ENCODE peak calls at places on chromosome 14, in six cellular contexts. One of them, this sample, is unnamed.

GRCh38 chr14:76676539-76676938 is 84.7 kb upstream of the VASH1 start:
- DNase-seq in GM12878: no peak
- DNase-seq in K562: no peak
- DNase-seq in SK-N-SH: no peak
- DNase-seq in HL-60: no peak
- DNase-seq in H1: no peak
- DNase-seq in this sample: no peak

GRCh38 chr14:31038521-31039166 is 12.5 kb upstream of the STRN3 start:
- DNase-seq in GM12878: no peak
- DNase-seq in K562: peak; percentile 78
- DNase-seq in SK-N-SH: peak; percentile 25
- DNase-seq in HL-60: no peak
- DNase-seq in H1: no peak
- DNase-seq in this sample: peak; percentile 82

GRCh38 chr14:68561531-68562007 is 231.3 kb downstream of the ZFP36L1 start:
- DNase-seq in GM12878: no peak
- DNase-seq in K562: no peak
- DNase-seq in SK-N-SH: no peak
- DNase-seq in HL-60: no peak
- DNase-seq in H1: no peak
- DNase-seq in this sample: peak; percentile 64

GRCh38 chr14:104080557-104081492 is 4.7 kb upstream of the ASPG start:
- DNase-seq in GM12878: no peak
- DNase-seq in K562: no peak
- DNase-seq in SK-N-SH: no peak
- DNase-seq in HL-60: no peak
- DNase-seq in H1: no peak
- DNase-seq in this sample: no peak

GRCh38 chr14:71905031-71905430 is 27.2 kb upstream of the RGS6 start:
- DNase-seq in GM12878: no peak
- DNase-seq in K562: no peak
- DNase-seq in SK-N-SH: no peak
- DNase-seq in HL-60: no peak
- DNase-seq in H1: no peak
- DNase-seq in this sample: no peak

GRCh38 chr14:49303952-49304516 is 282.1 kb downstream of the RPS29 start:
- DNase-seq in GM12878: no peak
- DNase-seq in K562: peak; percentile 2
- DNase-seq in SK-N-SH: no peak
- DNase-seq in HL-60: peak; percentile 6
- DNase-seq in H1: no peak
- DNase-seq in this sample: no peak

GRCh38 chr14:105376521-105377440 is 21.6 kb upstream of the TEX22 start:
- DNase-seq in GM12878: no peak
- DNase-seq in K562: peak; percentile 24
- DNase-seq in SK-N-SH: no peak
- DNase-seq in HL-60: no peak
- DNase-seq in H1: no peak
- DNase-seq in this sample: no peak

GRCh38 chr14:71620401-71620800 is 311.8 kb upstream of the RGS6 start:
- DNase-seq in GM12878: no peak
- DNase-seq in K562: no peak
- DNase-seq in SK-N-SH: no peak
- DNase-seq in HL-60: no peak
- DNase-seq in H1: no peak
- DNase-seq in this sample: no peak

GRCh38 chr14:68253878-68254528 is 434.4 kb downstream of the RAD51B start:
- DNase-seq in GM12878: no peak
- DNase-seq in K562: no peak
- DNase-seq in SK-N-SH: no peak
- DNase-seq in HL-60: no peak
- DNase-seq in H1: no peak
- DNase-seq in this sample: no peak

GRCh38 chr14:83860757-83861156 is 1669.2 kb upstream of the FLRT2 start:
- DNase-seq in GM12878: no peak
- DNase-seq in K562: no peak
- DNase-seq in SK-N-SH: no peak
- DNase-seq in HL-60: no peak
- DNase-seq in H1: no peak
- DNase-seq in this sample: no peak

GRCh38 chr14:23356036-23356435 is 3.3 kb upstream of the SLC22A17 start:
- DNase-seq in GM12878: no peak
- DNase-seq in K562: no peak
- DNase-seq in SK-N-SH: no peak
- DNase-seq in HL-60: no peak
- DNase-seq in H1: no peak
- DNase-seq in this sample: no peak
- TF ChIP-seq GABPA in GM12878: no peak
- TF ChIP-seq GABPA in K562: no peak
- TF ChIP-seq GABPA in SK-N-SH: no peak
- TF ChIP-seq GABPA in HL-60: no peak
- TF ChIP-seq GABPA in H1: no peak
- TF ChIP-seq GABPA in this sample: no peak

GRCh38 chr14:50813544-50813863 is 17.5 kb downstream of the NIN start:
- DNase-seq in GM12878: peak; percentile 38
- DNase-seq in K562: no peak
- DNase-seq in SK-N-SH: no peak
- DNase-seq in HL-60: peak; percentile 86
- DNase-seq in H1: no peak
- DNase-seq in this sample: no peak

GRCh38 chr14:50812856-50813543 is 18.0 kb downstream of the NIN start:
- DNase-seq in GM12878: no peak
- DNase-seq in K562: no peak
- DNase-seq in SK-N-SH: no peak
- DNase-seq in HL-60: peak; percentile 42
- DNase-seq in H1: no peak
- DNase-seq in this sample: no peak

GRCh38 chr14:50814161-50814560 is 16.8 kb downstream of the NIN start:
- DNase-seq in GM12878: no peak
- DNase-seq in K562: no peak
- DNase-seq in SK-N-SH: no peak
- DNase-seq in HL-60: no peak
- DNase-seq in H1: no peak
- DNase-seq in this sample: no peak

GRCh38 chr14:50808053-50808452 is 22.9 kb downstream of the NIN start:
- DNase-seq in GM12878: no peak
- DNase-seq in K562: no peak
- DNase-seq in SK-N-SH: no peak
- DNase-seq in HL-60: no peak
- DNase-seq in H1: no peak
- DNase-seq in this sample: no peak

GRCh38 chr14:50812180-50812579 is 18.8 kb downstream of the NIN start:
- DNase-seq in GM12878: no peak
- DNase-seq in K562: no peak
- DNase-seq in SK-N-SH: no peak
- DNase-seq in HL-60: no peak
- DNase-seq in H1: no peak
- DNase-seq in this sample: no peak
- TF ChIP-seq GABPA in GM12878: no peak
- TF ChIP-seq GABPA in K562: no peak
- TF ChIP-seq GABPA in SK-N-SH: no peak
- TF ChIP-seq GABPA in HL-60: no peak
- TF ChIP-seq GABPA in H1: no peak
- TF ChIP-seq GABPA in this sample: no peak

GRCh38 chr14:95434161-95434560 is 82.3 kb downstream of the SYNE3 start:
- DNase-seq in GM12878: no peak
- DNase-seq in K562: no peak
- DNase-seq in SK-N-SH: no peak
- DNase-seq in HL-60: no peak
- DNase-seq in H1: no peak
- DNase-seq in this sample: no peak

GRCh38 chr14:95431199-95432145 is 85.0 kb downstream of the SYNE3 start:
- DNase-seq in GM12878: no peak
- DNase-seq in K562: peak; percentile 28
- DNase-seq in SK-N-SH: peak; percentile 71
- DNase-seq in HL-60: peak; percentile 20
- DNase-seq in H1: no peak
- DNase-seq in this sample: no peak

GRCh38 chr14:95428557-95428956 is 87.9 kb downstream of the SYNE3 start:
- DNase-seq in GM12878: no peak
- DNase-seq in K562: no peak
- DNase-seq in SK-N-SH: no peak
- DNase-seq in HL-60: no peak
- DNase-seq in H1: no peak
- DNase-seq in this sample: no peak

GRCh38 chr14:95433094-95433478 is 83.4 kb downstream of the SYNE3 start:
- DNase-seq in GM12878: no peak
- DNase-seq in K562: no peak
- DNase-seq in SK-N-SH: no peak
- DNase-seq in HL-60: no peak
- DNase-seq in H1: no peak
- DNase-seq in this sample: no peak

DNA sequence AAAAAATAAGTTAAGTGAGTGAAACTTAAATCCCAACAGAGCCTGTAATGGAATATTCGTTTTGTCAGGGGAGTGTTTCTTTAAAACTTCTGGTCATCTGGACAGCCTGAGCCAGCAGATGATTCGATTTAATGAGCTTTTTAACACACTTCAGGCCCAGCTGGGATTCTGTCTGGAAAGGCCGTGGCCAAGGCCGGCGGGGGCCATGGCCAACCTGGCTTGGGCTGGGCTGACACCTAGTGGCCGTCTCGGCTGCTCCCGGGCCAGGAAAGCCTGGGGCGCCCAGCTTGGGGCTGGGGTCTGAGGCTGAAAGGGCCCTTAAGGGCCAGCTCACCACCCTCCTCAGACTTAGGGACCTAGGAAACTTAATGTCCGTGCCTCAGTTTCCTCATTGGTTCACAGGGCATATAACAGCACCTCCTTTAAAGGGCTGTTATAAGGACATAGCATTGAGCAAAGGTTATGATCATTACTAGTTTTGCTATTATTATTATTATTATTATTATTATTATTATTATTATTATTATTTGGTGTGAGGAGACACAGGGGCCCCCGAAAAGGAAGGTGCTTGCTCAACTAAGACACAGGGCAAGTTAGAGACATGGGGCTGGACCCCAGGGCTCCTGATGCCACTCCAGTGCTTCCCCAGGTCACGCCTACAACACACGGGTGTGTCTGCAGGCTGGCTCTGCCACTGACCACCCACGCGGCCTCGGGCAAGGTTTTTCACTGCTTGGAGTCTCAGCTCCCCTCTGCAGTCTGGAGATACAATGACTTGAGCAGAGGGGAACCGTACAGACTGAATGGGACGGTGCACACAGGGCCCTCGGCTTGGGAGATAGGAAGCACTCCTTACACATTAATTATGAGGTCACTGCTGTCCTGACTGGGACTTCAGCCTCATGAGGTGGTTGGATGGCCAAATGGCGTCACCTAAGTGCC is 84.0 kb downstream of the SYNE3 start:
- DNase-seq in GM12878: no peak
- DNase-seq in K562: peak; percentile 43
- DNase-seq in SK-N-SH: peak; percentile 87
- DNase-seq in HL-60: no peak
- DNase-seq in H1: no peak
- DNase-seq in this sample: peak; percentile 16
- TF ChIP-seq GABPA in GM12878: no peak
- TF ChIP-seq GABPA in K562: no peak
- TF ChIP-seq GABPA in SK-N-SH: no peak
- TF ChIP-seq GABPA in HL-60: no peak
- TF ChIP-seq GABPA in H1: peak; percentile 39
- TF ChIP-seq GABPA in this sample: no peak

GRCh38 chr14:96931751-96932150 is 134.6 kb downstream of the VRK1 start:
- DNase-seq in GM12878: no peak
- DNase-seq in K562: no peak
- DNase-seq in SK-N-SH: no peak
- DNase-seq in HL-60: no peak
- DNase-seq in H1: no peak
- DNase-seq in this sample: no peak
- TF ChIP-seq GABPA in GM12878: no peak
- TF ChIP-seq GABPA in K562: no peak
- TF ChIP-seq GABPA in SK-N-SH: no peak
- TF ChIP-seq GABPA in HL-60: no peak
- TF ChIP-seq GABPA in H1: no peak
- TF ChIP-seq GABPA in this sample: no peak

DNA sequence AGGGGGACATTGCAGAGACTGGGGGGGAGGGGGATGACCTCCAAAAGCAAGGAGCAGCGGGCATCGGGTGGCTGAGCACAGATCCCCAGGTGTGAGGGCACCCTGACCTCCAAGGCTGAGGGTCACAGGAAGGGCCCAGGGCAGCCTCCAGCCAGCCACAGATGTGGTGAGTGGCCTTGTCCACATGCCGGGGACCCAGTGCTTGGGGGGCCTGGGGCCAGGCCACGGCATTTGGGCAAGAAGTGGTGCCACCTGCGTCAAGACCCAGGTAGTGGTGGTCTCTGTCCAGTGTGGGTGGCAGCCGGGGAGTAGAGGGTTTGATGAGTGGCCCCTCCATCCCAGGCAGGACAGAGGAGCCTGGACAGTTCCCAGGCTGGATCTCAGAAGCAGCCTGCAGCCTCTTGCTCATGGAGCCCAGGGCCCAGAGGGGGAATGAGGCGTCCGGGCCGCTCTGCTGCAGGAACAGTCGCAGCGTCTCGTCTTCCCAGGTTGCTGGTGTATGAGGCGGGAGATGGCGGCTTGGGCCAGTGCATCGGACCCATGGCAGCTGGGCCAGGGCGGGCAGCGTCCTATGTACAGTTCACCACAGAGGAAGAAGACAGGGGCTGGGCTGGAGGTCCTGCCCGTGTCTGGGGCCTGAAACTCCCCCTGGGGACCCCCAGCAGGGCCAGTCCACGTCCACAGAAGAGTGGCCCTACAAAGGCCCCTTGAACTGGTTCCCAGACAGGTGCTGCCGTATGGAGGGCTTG is 33.5 kb downstream of the CCNK start:
- DNase-seq in GM12878: no peak
- DNase-seq in K562: no peak
- DNase-seq in SK-N-SH: peak; percentile 14
- DNase-seq in HL-60: no peak
- DNase-seq in H1: no peak
- DNase-seq in this sample: no peak
- TF ChIP-seq GABPA in GM12878: no peak
- TF ChIP-seq GABPA in K562: no peak
- TF ChIP-seq GABPA in SK-N-SH: no peak
- TF ChIP-seq GABPA in HL-60: no peak
- TF ChIP-seq GABPA in H1: no peak
- TF ChIP-seq GABPA in this sample: no peak

DNA sequence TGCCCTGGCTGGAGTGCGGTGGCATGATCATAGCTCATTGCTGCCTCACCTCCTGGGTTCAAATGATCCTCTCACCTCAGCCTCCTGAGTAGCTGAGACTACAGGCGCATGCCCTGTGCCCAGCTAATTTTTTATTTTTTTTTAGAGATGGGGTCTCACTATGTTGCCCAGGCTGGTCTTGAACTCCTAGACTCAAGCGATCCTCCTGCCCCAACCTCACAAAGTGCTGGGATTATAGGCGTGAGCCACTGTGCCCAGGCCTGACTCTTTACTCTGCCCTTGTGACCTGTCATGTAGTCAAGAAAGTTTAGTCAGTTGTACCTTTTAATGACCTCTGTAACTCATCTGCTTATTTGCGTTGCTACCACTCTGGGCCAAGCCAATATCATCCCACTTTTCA is 55.7 kb downstream of the PROX2 start:
- DNase-seq in GM12878: no peak
- DNase-seq in K562: no peak
- DNase-seq in SK-N-SH: no peak
- DNase-seq in HL-60: no peak
- DNase-seq in H1: no peak
- DNase-seq in this sample: no peak
- TF ChIP-seq GABPA in GM12878: no peak
- TF ChIP-seq GABPA in K562: no peak
- TF ChIP-seq GABPA in SK-N-SH: no peak
- TF ChIP-seq GABPA in HL-60: no peak
- TF ChIP-seq GABPA in H1: no peak
- TF ChIP-seq GABPA in this sample: no peak

GRCh38 chr14:53539489-53540126 is 386.5 kb upstream of the DDHD1 start:
- DNase-seq in GM12878: peak; percentile 41
- DNase-seq in K562: peak; percentile 33
- DNase-seq in SK-N-SH: peak; percentile 39
- DNase-seq in HL-60: peak; percentile 55
- DNase-seq in H1: peak; percentile 70
- DNase-seq in this sample: peak; percentile 73
- TF ChIP-seq GABPA in GM12878: no peak
- TF ChIP-seq GABPA in K562: no peak
- TF ChIP-seq GABPA in SK-N-SH: no peak
- TF ChIP-seq GABPA in HL-60: no peak
- TF ChIP-seq GABPA in H1: no peak
- TF ChIP-seq GABPA in this sample: no peak